ENCODE peak calls at places on chromosomes 1 and 21, in eight cellular contexts. M is neural crest cell; G is stromal cell of bone marrow; C is activated CD4-positive, alpha-beta T cell treated with anti-CD3 and anti-CD28 coated beads, Interleukin-2, amount 10 ng/mL, durations not matched to agents 7 days and 5 days; L is astrocyte of the spinal cord; A is pancreas; D is memory B cell; H is NCI-H510A treated with DMSO at 0.1 percent for 48 hours. B is an unnamed sample.

GRCh38 chr1:162019006-162019405 is 4.7 kb downstream of the OLFML2B start:
- DNase-seq in M (no peak), G (no peak), C (no peak), L (peak), A (no peak), D (no peak), H (peak), B (no peak)

GRCh38 chr1:111399792-111400610 is 27.5 kb downstream of the OVGP1 start:
- DNase-seq in M (peak), G (peak), C (peak), L (peak), A (no peak), D (peak), H (peak), B (peak)

GRCh38 chr1:156882543-156882942 is 11.0 kb upstream of the PEAR1 start:
- DNase-seq in M (no peak), G (no peak), C (no peak), L (no peak), A (peak), D (no peak), H (no peak), B (no peak)

GRCh38 chr21:32611471-32611997 is 643 bp downstream of the CFAP298 start:
- DNase-seq in M (peak), G (no peak), C (peak), L (peak), A (peak), D (peak), H (peak), B (no peak)

GRCh38 chr1:6499318-6499717 is 7.9 kb upstream of the PLEKHG5 start:
- DNase-seq in M (no peak), G (no peak), C (no peak), L (no peak), A (peak), D (no peak), H (no peak), B (no peak)

GRCh38 chr1:59596956-59597355 is 217.8 kb upstream of the HOOK1 start:
- DNase-seq in M (no peak), G (no peak), C (no peak), L (no peak), A (no peak), D (no peak), H (no peak), B (no peak)

GRCh38 chr1:193348126-193349045 is 162.0 kb upstream of the B3GALT2 start:
- DNase-seq in M (no peak), G (no peak), C (no peak), L (peak), A (no peak), D (no peak), H (no peak), B (no peak)

GRCh38 chr1:3902546-3902945 is 2.5 kb upstream of the C1orf174 start:
- DNase-seq in M (no peak), G (no peak), C (peak), L (no peak), A (no peak), D (no peak), H (no peak), B (no peak)

GRCh38 chr1:44962729-44963128 is 23.7 kb downstream of the EIF2B3 start:
- DNase-seq in M (no peak), G (no peak), C (no peak), L (no peak), A (no peak), D (no peak), H (peak), B (no peak)

GRCh38 chr1:84350550-84350949 is 47.7 kb upstream of the DNASE2B start:
- DNase-seq in M (no peak), G (no peak), C (no peak), L (no peak), A (no peak), D (no peak), H (no peak), B (no peak)

GRCh38 chr1:153355445-153356071 is 2.1 kb upstream of the S100A9 start:
- DNase-seq in M (peak), G (no peak), C (peak), L (peak), A (no peak), D (no peak), H (peak), B (peak)

GRCh38 chr1:241074507-241074906 is 282.5 kb downstream of the RGS7 start:
- DNase-seq in M (no peak), G (peak), C (no peak), L (peak), A (no peak), D (no peak), H (no peak), B (no peak)

GRCh38 chr1:23343246-23344110 is 606 bp downstream of the HNRNPR start:
- DNase-seq in M (peak), G (no peak), C (peak), L (peak), A (peak), D (no peak), H (peak), B (peak)

GRCh38 chr21:33127154-33127893 is 57.4 kb downstream of the OLIG1 start:
- DNase-seq in M (peak), G (peak), C (peak), L (peak), A (no peak), D (peak), H (peak), B (peak)

GRCh38 chr1:26283871-26284596 is 4.1 kb downstream of the SH3BGRL3 start:
- DNase-seq in M (no peak), G (no peak), C (no peak), L (no peak), A (no peak), D (no peak), H (no peak), B (no peak)

GRCh38 chr1:109721046-109721445 is 9.0 kb downstream of the GSTM5 start:
- DNase-seq in M (no peak), G (no peak), C (no peak), L (no peak), A (no peak), D (no peak), H (no peak), B (no peak)

GRCh38 chr1:102550729-102551384 is 554.1 kb upstream of the OLFM3 start:
- DNase-seq in M (no peak), G (peak), C (no peak), L (peak), A (no peak), D (no peak), H (no peak), B (peak)

GRCh38 chr1:219670426-219671149 is 57.7 kb upstream of the ZC3H11B start:
- DNase-seq in M (no peak), G (peak), C (no peak), L (no peak), A (no peak), D (no peak), H (no peak), B (no peak)

GRCh38 chr1:235708390-235708962 is 58.9 kb upstream of the GNG4 start:
- DNase-seq in M (no peak), G (peak), C (no peak), L (peak), A (no peak), D (no peak), H (peak), B (peak)

GRCh38 chr1:112264010-112264409 is 132.0 kb upstream of the CTTNBP2NL start:
- DNase-seq in M (no peak), G (no peak), C (no peak), L (no peak), A (no peak), D (no peak), H (no peak), B (no peak)

GRCh38 chr1:32801096-32801713 is 16.0 kb downstream of the YARS1 start:
- DNase-seq in M (no peak), G (no peak), C (peak), L (peak), A (no peak), D (no peak), H (no peak), B (no peak)

GRCh38 chr21:42460391-42461184 is 35.4 kb downstream of the RSPH1 start:
- DNase-seq in M (no peak), G (no peak), C (peak), L (no peak), A (no peak), D (peak), H (peak), B (no peak)

GRCh38 chr1:222018051-222018450 is 276.2 kb upstream of the DUSP10 start:
- DNase-seq in M (no peak), G (no peak), C (no peak), L (no peak), A (no peak), D (no peak), H (no peak), B (no peak)

GRCh38 chr1:9717193-9718005 is 65.9 kb downstream of the PIK3CD start:
- DNase-seq in M (no peak), G (no peak), C (peak), L (peak), A (peak), D (peak), H (peak), B (peak)

GRCh38 chr1:50705699-50706098 is 254.4 kb downstream of the FAF1 start:
- DNase-seq in M (no peak), G (no peak), C (no peak), L (no peak), A (no peak), D (no peak), H (no peak), B (no peak)

GRCh38 chr1:117686907-117687306 is 81.1 kb downstream of the TENT5C start:
- DNase-seq in M (no peak), G (no peak), C (no peak), L (peak), A (no peak), D (no peak), H (no peak), B (peak)

GRCh38 chr21:17461014-17461413 is 51.8 kb upstream of the CXADR start:
- DNase-seq in M (no peak), G (peak), C (no peak), L (peak), A (no peak), D (no peak), H (no peak), B (no peak)

GRCh38 chr1:109579496-109579895 is 31.1 kb downstream of the GNAI3 start:
- DNase-seq in M (no peak), G (no peak), C (no peak), L (peak), A (no peak), D (no peak), H (no peak), B (no peak)

GRCh38 chr1:19007491-19008441 is 51.3 kb upstream of the IFFO2 start:
- DNase-seq in M (no peak), G (no peak), C (no peak), L (no peak), A (peak), D (no peak), H (no peak), B (peak)

GRCh38 chr1:12127206-12127810 is 39.5 kb upstream of the TNFRSF1B start:
- DNase-seq in M (no peak), G (no peak), C (no peak), L (no peak), A (no peak), D (no peak), H (no peak), B (no peak)

GRCh38 chr1:158586942-158587341 is 7.2 kb upstream of the OR10X1 start:
- DNase-seq in M (no peak), G (no peak), C (no peak), L (no peak), A (no peak), D (no peak), H (no peak), B (no peak)

GRCh38 chr1:243558556-243558955 is 291.5 kb downstream of the AKT3 start:
- DNase-seq in M (no peak), G (no peak), C (no peak), L (no peak), A (no peak), D (no peak), H (no peak), B (no peak)

GRCh38 chr1:203456577-203456976 is 19.0 kb upstream of the PRELP start:
- DNase-seq in M (no peak), G (no peak), C (no peak), L (no peak), A (no peak), D (no peak), H (no peak), B (no peak)

GRCh38 chr1:215279682-215280081 is 197.1 kb downstream of the KCNK2 start:
- DNase-seq in M (no peak), G (no peak), C (no peak), L (no peak), A (no peak), D (no peak), H (no peak), B (no peak)

GRCh38 chr21:35529141-35529863 is 480.2 kb upstream of the RUNX1 start:
- DNase-seq in M (no peak), G (peak), C (peak), L (peak), A (no peak), D (no peak), H (no peak), B (no peak)

GRCh38 chr1:34975312-34975711 is 9.8 kb downstream of the TMEM35B start:
- DNase-seq in M (no peak), G (no peak), C (no peak), L (no peak), A (no peak), D (no peak), H (no peak), B (no peak)

B was measured in HepG2.